ENCODE peak calls at places on chromosomes 1 and 21, in four cellular contexts. A, I, P and X are unnamed samples.

GRCh38 chr1:227916655-227917054 is 31.1 kb downstream of the WNT9A start:
- DNase-seq in A (no peak), I (no peak), P (no peak), X (no peak)

GRCh38 chr1:54810144-54810942 is 9.2 kb upstream of the TTC22 start:
- DNase-seq in A (peak), I (peak), P (peak), X (peak)

GRCh38 chr21:35232545-35233176 is 183.6 kb upstream of the RUNX1 start:
- DNase-seq in A (no peak), I (peak), P (no peak), X (peak)

GRCh38 chr1:100452641-100453040 is 85.3 kb upstream of the GPR88 start:
- DNase-seq in A (no peak), I (peak), P (no peak), X (no peak)

GRCh38 chr1:221439734-221440436 is 302.0 kb downstream of the DUSP10 start:
- DNase-seq in A (no peak), I (peak), P (no peak), X (peak)

GRCh38 chr1:84853743-84854721 is 39.0 kb downstream of the LPAR3 start:
- DNase-seq in A (no peak), I (peak), P (no peak), X (peak)

GRCh38 chr1:182069028-182069466 is 7.5 kb upstream of the ZNF648 start:
- DNase-seq in A (peak), I (no peak), P (peak), X (peak)

GRCh38 chr21:43306911-43307676 is 119.8 kb downstream of the SIK1 start:
- DNase-seq in A (no peak), I (peak), P (peak), X (peak)

GRCh38 chr1:46215504-46215903 is 12.4 kb downstream of the LURAP1 start:
- DNase-seq in A (no peak), I (no peak), P (no peak), X (no peak)

GRCh38 chr1:117416004-117416403 is 48.8 kb downstream of the MAN1A2 start:
- DNase-seq in A (no peak), I (no peak), P (no peak), X (no peak)